ENCODE peak calls at places on chromosomes 7 and 10, in four cellular contexts. G is cardiac fibroblast; E is activated CD4-positive, alpha-beta T cell treated with anti-CD3 and anti-CD28 coated beads for 48 hours; Y is neural progenitor cell. R is an unnamed sample.

GRCh38 chr10:110057461-110057860 is 49.7 kb downstream of the ADD3 start:
- DNase-seq in G (no peak), E (no peak), Y (no peak), R (no peak)

GRCh38 chr10:123879596-123880257 is 11.9 kb downstream of the CPXM2 start:
- DNase-seq in G (no peak), E (no peak), Y (no peak), R (no peak)

GRCh38 chr10:18066947-18067346 is 73.3 kb upstream of the CACNB2 start:
- DNase-seq in G (no peak), E (no peak), Y (no peak), R (no peak)

GRCh38 chr10:30300728-30301127 is 48.4 kb downstream of the MTPAP start:
- DNase-seq in G (no peak), E (no peak), Y (no peak), R (no peak)

GRCh38 chr7:157930926-157931466 is 594.2 kb downstream of the DNAJB6 start:
- DNase-seq in G (no peak), E (no peak), Y (no peak), R (no peak)

GRCh38 chr10:122162566-122163181 is 108.4 kb upstream of the BTBD16 start:
- DNase-seq in G (no peak), E (no peak), Y (no peak), R (peak)

GRCh38 chr7:132317856-132318255 is 258.4 kb downstream of the PLXNA4 start:
- DNase-seq in G (no peak), E (no peak), Y (no peak), R (no peak)

GRCh38 chr10:6247041-6247712 is 44.4 kb downstream of the PFKFB3 start:
- DNase-seq in G (peak), E (no peak), Y (no peak), R (peak)

GRCh38 chr7:134636008-134636449 is 10.6 kb upstream of the BPGM start:
- DNase-seq in G (peak), E (no peak), Y (no peak), R (no peak)

GRCh38 chr10:24625778-24626177 is 97.9 kb downstream of the ARHGAP21 start:
- DNase-seq in G (no peak), E (no peak), Y (no peak), R (no peak)

GRCh38 chr7:111229181-111229740 is 138.3 kb downstream of the LRRN3 start:
- DNase-seq in G (no peak), E (no peak), Y (no peak), R (no peak)

GRCh38 chr7:101402835-101403234 is 40.2 kb downstream of the COL26A1 start:
- DNase-seq in G (no peak), E (no peak), Y (no peak), R (no peak)

GRCh38 chr7:30710669-30711068 is 28.4 kb upstream of the CRHR2 start:
- DNase-seq in G (no peak), E (no peak), Y (no peak), R (no peak)

GRCh38 chr7:13032524-13032923 is 345.1 kb downstream of the ARL4A start:
- DNase-seq in G (no peak), E (no peak), Y (peak), R (no peak)

GRCh38 chr10:4450981-4451501 is 375.0 kb upstream of the AKR1E2 start:
- DNase-seq in G (peak), E (peak), Y (no peak), R (no peak)

GRCh38 chr7:110922906-110923305 is 168.0 kb upstream of the LRRN3 start:
- DNase-seq in G (peak), E (no peak), Y (no peak), R (no peak)

GRCh38 chr7:36423633-36424032 is 34.0 kb downstream of the ANLN start:
- DNase-seq in G (no peak), E (no peak), Y (no peak), R (no peak)

GRCh38 chr7:135390829-135391228 is 119.1 kb downstream of the CNOT4 start:
- DNase-seq in G (no peak), E (no peak), Y (no peak), R (peak)

GRCh38 chr7:137480824-137481365 is 137.4 kb upstream of the PTN start:
- DNase-seq in G (no peak), E (no peak), Y (no peak), R (no peak)

GRCh38 chr7:54705436-54705835 is 53.6 kb downstream of the SEC61G start:
- DNase-seq in G (peak), E (no peak), Y (no peak), R (no peak)